ENCODE peak calls at places on chromosomes 4 and X, in nine cellular contexts. K is IMR-90, Y is HCT116, X is body of pancreas, B is breast epithelium, I is brain microvascular endothelial cell, V is cardiac muscle cell, U is astrocyte, W is gastrocnemius medialis. Q is an unnamed sample.

GRCh38 chr4:3311489-3312171 is 18.8 kb downstream of the RGS12 start:
- DNase-seq in K (peak; percentile 4), Y (no peak), X (peak; percentile 3), B (no peak), I (no peak), V (no peak), U (no peak), W (no peak), Q (peak; percentile 88)

GRCh38 chr4:148203056-148203898 is 238.9 kb downstream of the NR3C2 start:
- DNase-seq in K (no peak), Y (no peak), X (peak; percentile 69), B (no peak), I (no peak), V (peak; percentile 77), U (no peak), W (no peak), Q (no peak)

GRCh38 chrX:13939741-13940597 is 89.7 kb downstream of the GEMIN8 start:
- DNase-seq in K (no peak), Y (no peak), X (no peak), B (no peak), I (no peak), V (no peak), U (no peak), W (no peak), Q (no peak)

GRCh38 chrX:155997436-155997835 is at the start of gene IL9R:
- DNase-seq in K (no peak), Y (no peak), X (no peak), B (no peak), I (no peak), V (no peak), U (no peak), W (no peak), Q (no peak)

GRCh38 chrX:140817943-140818342 is 108.4 kb downstream of the LINC00632 start:
- DNase-seq in K (peak; percentile 41), Y (no peak), X (no peak), B (no peak), I (peak; percentile 35), V (peak; percentile 17), U (peak; percentile 30), W (no peak), Q (peak; percentile 13)

GRCh38 chr4:52959545-52959944 is 97.4 kb downstream of the RASL11B start:
- DNase-seq in K (peak; percentile 80), Y (no peak), X (no peak), B (no peak), I (no peak), V (no peak), U (peak; percentile 33), W (no peak), Q (no peak)

GRCh38 chr4:97238956-97239698 is 904.1 kb downstream of the STPG2 start:
- DNase-seq in K (no peak), Y (no peak), X (no peak), B (no peak), I (no peak), V (no peak), U (no peak), W (no peak), Q (no peak)

GRCh38 chrX:49270249-49270921 is 792 bp downstream of the PPP1R3F start:
- DNase-seq in K (no peak), Y (no peak), X (no peak), B (no peak), I (no peak), V (no peak), U (no peak), W (no peak), Q (no peak)

GRCh38 chr4:87896020-87896621 is 63.4 kb downstream of the MEPE start:
- DNase-seq in K (peak; percentile 3), Y (peak; percentile 87), X (no peak), B (no peak), I (peak; percentile 85), V (no peak), U (peak; percentile 90), W (peak; percentile 13), Q (peak; percentile 97)

GRCh38 chr4:80989921-80990544 is 40.5 kb upstream of the BMP3 start:
- DNase-seq in K (peak; percentile 73), Y (peak; percentile 50), X (no peak), B (no peak), I (peak; percentile 59), V (peak; percentile 72), U (peak; percentile 42), W (no peak), Q (peak; percentile 65)

GRCh38 chr4:142582340-142582739 is 263.8 kb downstream of the INPP4B start:
- DNase-seq in K (no peak), Y (no peak), X (no peak), B (no peak), I (no peak), V (no peak), U (no peak), W (no peak), Q (no peak)

GRCh38 chr4:145507636-145508035 is 26.0 kb downstream of the SMAD1 start:
- DNase-seq in K (peak; percentile 56), Y (no peak), X (no peak), B (no peak), I (no peak), V (no peak), U (peak; percentile 60), W (no peak), Q (peak; percentile 96)

GRCh38 chr4:1382776-1383727 is 23.2 kb downstream of the NKX1-1 start:
- DNase-seq in K (no peak), Y (no peak), X (peak; percentile 7), B (no peak), I (no peak), V (no peak), U (no peak), W (no peak), Q (no peak)

GRCh38 chrX:132406106-132406505 is 82.7 kb downstream of the MBNL3 start:
- DNase-seq in K (no peak), Y (no peak), X (no peak), B (no peak), I (no peak), V (no peak), U (no peak), W (no peak), Q (no peak)

GRCh38 chr4:120682981-120683380 is 239.5 kb downstream of the PRDM5 start:
- DNase-seq in K (no peak), Y (no peak), X (no peak), B (no peak), I (no peak), V (no peak), U (peak; percentile 36), W (no peak), Q (no peak)

DNA sequence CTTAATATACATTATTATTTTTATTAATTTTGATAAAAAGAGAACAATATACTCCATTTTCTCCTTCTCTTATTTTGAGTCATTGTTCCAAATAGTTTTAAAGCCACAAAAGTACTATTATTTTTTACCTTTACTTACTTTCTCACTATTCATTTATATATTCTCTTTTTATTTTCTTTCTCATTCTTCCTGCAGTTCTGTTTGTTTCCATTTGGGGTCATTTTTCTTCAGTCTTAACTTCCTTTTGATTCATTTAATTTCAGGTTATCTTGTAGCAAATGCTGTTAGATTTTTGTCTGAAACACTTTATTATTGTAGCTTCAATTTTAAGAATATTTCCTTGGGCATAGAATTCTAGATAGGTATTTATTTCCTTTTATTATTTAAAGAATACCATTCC is 438.6 kb upstream of the EPHA5 start:
- DNase-seq in K (no peak), Y (no peak), X (no peak), B (no peak), I (no peak), V (no peak), U (no peak), W (no peak), Q (no peak)
- TF ChIP-seq CTCF in K (no peak), Y (no peak), X (no peak), B (no peak), I (no peak), V (no peak), U (no peak), W (no peak), Q (no peak)

DNA sequence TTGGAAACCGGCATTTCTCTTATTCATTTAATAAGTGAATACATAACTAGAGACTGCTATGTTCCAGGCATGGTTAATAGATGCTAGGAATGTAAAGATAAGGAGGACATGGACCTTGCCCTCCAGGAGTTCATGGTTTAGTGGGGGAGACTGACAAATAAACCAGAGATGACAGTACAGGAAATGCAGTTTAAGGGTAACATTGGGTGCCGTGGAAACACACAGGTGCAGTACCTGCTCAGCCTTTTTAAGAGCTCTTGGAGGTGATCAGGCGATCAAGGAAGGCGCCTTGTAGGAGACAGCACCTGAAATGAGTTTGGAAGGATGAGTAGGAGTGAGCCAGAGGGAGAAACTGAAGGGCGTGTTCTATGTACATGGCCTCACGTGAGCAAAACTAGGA is 145.8 kb downstream of the AASDH start:
- DNase-seq in K (no peak), Y (no peak), X (no peak), B (no peak), I (no peak), V (no peak), U (no peak), W (no peak), Q (no peak)
- H3K27me3 ChIP-seq in K (no peaks in the 10 kb centered on the region), Y (no peaks in the 10 kb centered on the region), X (no peaks in the 10 kb centered on the region), B (no peaks in the 10 kb centered on the region), I (no peaks in the 10 kb centered on the region), V (no peaks in the 10 kb centered on the region), U (peaks cover 3% of the 10 kb centered on the region), W (no peaks in the 10 kb centered on the region), Q (no peaks in the 10 kb centered on the region)

DNA sequence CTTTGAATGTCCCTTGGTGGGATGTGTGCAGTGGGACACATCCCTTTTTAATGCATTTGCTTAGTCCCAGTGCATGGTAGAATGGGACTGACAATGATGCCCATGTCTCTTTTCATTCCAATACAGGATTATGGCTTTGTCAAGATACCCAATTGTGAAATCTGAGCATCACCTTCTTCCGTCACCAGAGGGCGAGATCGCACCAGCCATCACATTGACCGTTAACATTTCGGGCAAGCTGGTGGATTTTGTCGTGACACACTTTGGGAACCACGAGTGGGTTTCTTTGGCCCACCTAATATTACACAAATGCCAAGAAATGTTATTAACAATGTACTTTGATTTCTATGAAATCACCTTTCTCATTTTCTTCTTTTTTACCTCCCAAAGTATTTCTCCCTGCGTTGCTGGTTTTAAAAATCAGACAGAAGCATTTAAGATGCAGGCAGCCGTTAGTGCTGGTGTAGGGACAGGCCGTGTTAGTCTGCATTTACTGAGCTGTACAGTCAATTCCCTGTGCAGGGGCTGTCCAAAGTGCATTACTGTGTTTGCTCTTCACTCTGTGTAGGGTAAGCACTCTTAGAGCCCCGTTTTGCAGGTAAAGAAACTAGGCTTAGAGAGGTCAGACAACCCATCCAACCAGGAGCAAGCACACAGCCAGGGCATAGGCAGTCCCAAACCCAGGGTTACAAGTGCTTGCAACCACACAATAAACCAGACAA is 46.5 kb downstream of the CWH43 start:
- DNase-seq in K (peak; percentile 6), Y (peak; percentile 6), X (no peak), B (no peak), I (peak; percentile 11), V (no peak), U (no peak), W (no peak), Q (peak; percentile 38)
- TF ChIP-seq CTCF in K (peak; percentile 45), Y (peak; percentile 74), X (no peak), B (no peak), I (peak; percentile 72), V (peak; percentile 10), U (peak; percentile 25), W (peak; percentile 17), Q (peak; percentile 78)

GRCh38 chrX:77114501-77114900 is 332.7 kb upstream of the FGF16 start:
- DNase-seq in K (no peak), Y (no peak), X (no peak), B (no peak), I (no peak), V (no peak), U (no peak), W (no peak), Q (no peak)
- H3K27me3 ChIP-seq in K (no peaks in the 10 kb centered on the region), Y (no peaks in the 10 kb centered on the region), X (no peaks in the 10 kb centered on the region), B (peaks cover 26% of the 10 kb centered on the region), I (no peaks in the 10 kb centered on the region), V (no peaks in the 10 kb centered on the region), U (no peaks in the 10 kb centered on the region), W (no peaks in the 10 kb centered on the region), Q (no peaks in the 10 kb centered on the region)

GRCh38 chr4:168028568-168028967 is 63.8 kb upstream of the ANXA10 start:
- DNase-seq in K (peak; percentile 11), Y (peak; percentile 28), X (no peak), B (no peak), I (no peak), V (no peak), U (no peak), W (no peak), Q (peak; percentile 45)
- TF ChIP-seq CTCF in K (peak; percentile 24), Y (no peak), X (peak; percentile 45), B (no peak), I (peak; percentile 49), V (peak; percentile 12), U (no peak), W (no peak), Q (peak; percentile 34)